ENCODE peak calls at places on chromosomes 11 and 22, in five cellular contexts. O is uterus; J is Peyer's patch; K is ovary; P is CD8-positive, alpha-beta T cell. T is an unnamed sample.
A peak's percentile ranks its signal among the peaks of the same experiment; 100 is the strongest.

GRCh38 chr22:23777776-23778575 is 5.3 kb downstream of the MMP11 start:
- DNase-seq in J (no peak), K (no peak), P (no peak), O (peak; percentile 44), T (no peak)

GRCh38 chr11:67468056-67468455 is 995 bp downstream of the TMEM134 start:
- DNase-seq in K (peak; percentile 66), P (no peak), J (peak; percentile 70), O (peak; percentile 44), T (peak; percentile 80)

GRCh38 chr22:49026476-49027121 is 801.1 kb downstream of the BRD1 start:
- DNase-seq in J (no peak), O (no peak), P (no peak), K (no peak), T (no peak)

GRCh38 chr11:75632962-75633361 is 35.9 kb downstream of the MAP6 start:
- DNase-seq in O (no peak), K (no peak), J (no peak), P (no peak), T (no peak)

GRCh38 chr11:112012877-112013276 is 12.3 kb upstream of the DLAT start:
- DNase-seq in J (no peak), K (no peak), P (no peak), O (no peak), T (no peak)

GRCh38 chr22:36734171-36735058 is 30.9 kb upstream of the CACNG2 start:
- DNase-seq in K (no peak), P (peak; percentile 42), J (peak; percentile 44), O (no peak), T (no peak)

GRCh38 chr11:86192858-86193257 is 51.7 kb upstream of the EED start:
- DNase-seq in P (no peak), O (no peak), J (no peak), K (no peak), T (no peak)

GRCh38 chr11:2171531-2171930 is at the start of gene TH:
- DNase-seq in J (no peak), K (no peak), O (no peak), P (no peak), T (no peak)

GRCh38 chr22:44254811-44255210 is 57.9 kb downstream of the SHISAL1 start:
- DNase-seq in K (no peak), P (peak; percentile 15), O (no peak), J (no peak), T (no peak)

GRCh38 chr11:117072517-117073218 is 25.6 kb downstream of the SIK3 start:
- DNase-seq in O (no peak), K (no peak), P (no peak), J (no peak), T (no peak)

GRCh38 chr11:60515144-60515855 is at the start of gene MS4A13:
- DNase-seq in K (no peak), J (no peak), O (no peak), P (no peak), T (no peak)

GRCh38 chr22:38350444-38351359 is 33.5 kb upstream of the CSNK1E start:
- DNase-seq in O (peak; percentile 11), P (peak; percentile 45), J (no peak), K (peak; percentile 22), T (no peak)

GRCh38 chr22:50481440-50482106 is at the start of gene ADM2:
- DNase-seq in P (peak; percentile 78), K (no peak), J (peak; percentile 70), O (no peak), T (peak; percentile 73)

GRCh38 chr11:121550247-121551132 is 97.7 kb upstream of the SORL1-AS1 start:
- DNase-seq in J (no peak), K (no peak), P (no peak), O (no peak), T (no peak)

GRCh38 chr11:67458266-67458665 is 3.1 kb downstream of the CABP4 start:
- DNase-seq in J (no peak), K (no peak), O (no peak), P (no peak), T (no peak)

GRCh38 chr11:79241842-79242241 is 199.0 kb downstream of the TENM4 start:
- DNase-seq in O (no peak), J (no peak), K (no peak), P (no peak), T (no peak)

GRCh38 chr22:38205261-38206128 is 3.7 kb downstream of the MAFF start:
- DNase-seq in J (no peak), K (peak; percentile 92), P (no peak), O (peak; percentile 88), T (peak; percentile 66)

GRCh38 chr11:73585834-73586575 is 11.9 kb downstream of the FAM168A start:
- DNase-seq in K (no peak), J (no peak), P (no peak), O (no peak), T (no peak)

GRCh38 chr11:2342981-2343380 is 34.1 kb upstream of the CD81 start:
- DNase-seq in K (no peak), O (no peak), J (no peak), P (no peak), T (no peak)

GRCh38 chr11:44793350-44794090 is 66.8 kb downstream of the TSPAN18 start:
- DNase-seq in O (no peak), J (no peak), P (no peak), K (no peak), T (no peak)

GRCh38 chr11:73322986-73323306 is 14.9 kb downstream of the ARHGEF17 start:
- DNase-seq in P (no peak), K (no peak), J (no peak), O (no peak), T (no peak)

GRCh38 chr11:131787119-131787518 is 416.7 kb downstream of the NTM start:
- DNase-seq in J (no peak), K (no peak), P (no peak), O (no peak), T (no peak)

GRCh38 chr11:779120-779954 is 2.0 kb upstream of the GATD1 start:
- DNase-seq in K (no peak), O (no peak), J (no peak), P (no peak), T (peak; percentile 7)

GRCh38 chr11:7673724-7674434 is 579 bp upstream of the CYB5R2 start:
- DNase-seq in K (peak; percentile 75), O (peak; percentile 62), J (peak; percentile 76), P (no peak), T (peak; percentile 76)

DNA sequence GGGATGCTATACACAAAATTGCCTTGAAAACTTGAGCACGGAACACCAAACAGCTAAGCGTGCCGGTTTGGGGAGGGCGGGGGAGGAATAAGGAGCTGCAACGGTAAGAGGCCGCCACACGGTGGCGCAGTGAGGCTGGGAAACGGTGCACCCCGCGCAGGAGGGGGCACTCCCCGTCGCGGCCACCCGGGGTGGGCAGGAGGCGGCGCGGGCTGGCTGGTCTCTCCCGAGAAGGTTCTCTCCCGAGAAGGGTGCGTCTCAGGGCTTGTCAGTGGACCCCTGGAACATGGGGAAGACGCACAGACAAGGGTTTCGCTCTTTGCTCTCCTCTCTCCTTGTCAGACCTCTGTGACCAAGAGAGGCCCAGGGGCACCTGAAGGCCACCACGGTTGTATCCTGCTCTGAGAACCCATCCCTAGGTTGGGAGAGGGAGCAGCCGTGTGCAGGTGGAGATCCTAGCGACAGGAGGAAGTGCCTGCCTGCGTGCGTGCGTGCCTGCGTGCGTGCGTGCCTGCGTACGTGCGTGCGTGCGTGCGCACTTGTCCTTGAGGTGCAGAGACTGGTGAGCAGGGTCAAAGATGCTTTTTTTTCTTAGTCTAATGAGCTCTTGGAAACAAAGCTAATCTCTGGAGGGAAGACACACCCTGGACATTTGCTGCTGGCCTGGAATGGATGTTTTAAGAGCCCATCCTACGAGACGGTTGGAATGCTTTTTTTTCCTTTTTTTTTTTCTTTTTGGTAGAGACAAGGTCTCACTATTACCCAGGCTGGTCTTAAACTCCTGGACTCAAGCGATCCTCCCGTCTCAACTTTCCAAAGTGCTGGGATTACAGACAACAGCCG is 18.1 kb upstream of the JAM3 start:
- DNase-seq in O (peak; percentile 81), J (peak; percentile 86), K (peak; percentile 91), P (peak; percentile 86), T (peak; percentile 80)
- H3K27ac ChIP-seq in O (no peak overlapping the region), J (peak overlapping the region; percentile 56), K (peak overlapping the region; percentile 91), P (no peak overlapping the region), T (peak overlapping the region; percentile 66)

GRCh38 chr22:41946360-41947180 is at the start of gene CENPM:
- DNase-seq in K (peak; percentile 93), P (peak; percentile 84), O (peak; percentile 91), J (peak; percentile 96), T (peak; percentile 93)
- TF ChIP-seq CTCF in K (no peak), P (no peak), O (peak; percentile 32), J (no peak), T (peak; percentile 39)

GRCh38 chr11:65981101-65981740 is 19.7 kb downstream of the SART1 start:
- DNase-seq in O (no peak), J (no peak), K (no peak), P (no peak), T (no peak)

GRCh38 chr11:65977621-65978390 is 16.3 kb downstream of the SART1 start:
- DNase-seq in J (no peak), P (no peak), O (no peak), K (no peak), T (no peak)

GRCh38 chr11:65978391-65979238 is 17.1 kb downstream of the SART1 start:
- DNase-seq in P (no peak), O (no peak), J (no peak), K (no peak), T (no peak)

GRCh38 chr11:65976216-65977176 is 15.0 kb downstream of the SART1 start:
- DNase-seq in J (no peak), O (no peak), K (no peak), P (no peak), T (no peak)

DNA sequence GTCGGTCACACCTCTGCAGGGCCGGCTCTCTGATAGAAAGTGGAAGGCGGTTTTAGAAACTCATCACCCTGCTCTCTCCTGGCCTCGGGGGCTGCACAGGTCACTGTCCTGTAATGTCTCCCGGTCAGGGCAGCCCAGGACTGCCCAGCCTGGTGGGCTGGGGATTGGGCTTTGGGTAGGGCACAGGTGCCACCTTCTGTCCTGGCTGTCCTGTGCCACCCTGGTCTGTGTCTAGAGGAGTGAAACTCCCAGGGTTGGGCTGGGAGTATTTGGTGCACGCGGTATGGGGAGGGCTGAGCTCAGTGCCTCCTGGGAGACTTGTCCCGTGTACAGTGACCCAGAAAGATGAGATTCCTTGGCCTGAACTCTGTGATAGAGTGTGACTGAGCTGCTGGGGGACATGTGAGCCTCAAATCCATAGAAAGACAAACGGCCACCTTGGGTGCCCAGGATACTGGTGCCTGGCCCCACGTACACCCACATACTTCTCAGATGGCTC is 17.8 kb downstream of the SART1 start:
- DNase-seq in J (no peak), P (no peak), O (no peak), K (no peak), T (no peak)
- H3K27ac ChIP-seq in J (no peak overlapping the region), P (no peak overlapping the region), O (no peak overlapping the region), K (no peak overlapping the region), T (no peak overlapping the region)

GRCh38 chr11:101618691-101619090 is 34.9 kb upstream of the TRPC6 start:
- DNase-seq in O (no peak), K (no peak), P (no peak), J (no peak), T (no peak)

GRCh38 chr11:101617735-101618332 is 34.0 kb upstream of the TRPC6 start:
- DNase-seq in P (no peak), K (no peak), J (no peak), O (no peak), T (no peak)

DNA sequence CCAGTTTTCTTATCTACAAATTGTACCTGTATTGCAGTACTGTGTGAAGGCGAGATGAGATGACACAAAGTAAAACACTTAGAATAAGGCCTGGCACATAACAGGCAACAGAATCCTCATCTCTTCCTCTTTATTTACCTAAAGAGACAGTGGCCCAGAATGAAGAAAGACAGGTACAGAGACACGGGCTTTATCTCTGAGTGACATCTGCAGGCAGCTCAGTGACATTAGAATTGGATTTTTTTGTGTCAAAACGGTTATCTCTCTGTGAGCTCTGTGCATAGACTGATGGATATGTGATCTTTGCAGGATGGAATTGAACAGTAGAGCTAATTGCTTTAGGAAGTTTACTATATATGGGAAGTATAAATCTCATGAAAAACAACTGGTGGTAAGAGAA is 36.2 kb upstream of the TRPC6 start:
- DNase-seq in P (no peak), J (no peak), O (no peak), K (no peak), T (no peak)
- TF ChIP-seq CTCF in P (no peak), J (no peak), O (no peak), K (no peak), T (no peak)

T was measured in transverse colon.